ENCODE peak calls at places on chromosomes 13 and 19, in seven cellular contexts. M, K, D, Z, J, H and L are unnamed samples.

GRCh38 chr13:94362411-94362909 is 117.0 kb downstream of the DCT start:
- DNase-seq in H (peak; percentile 58), Z (peak; percentile 50), J (peak; percentile 28), D (peak; percentile 52), M (peak; percentile 53), K (peak; percentile 62), L (peak; percentile 57)

GRCh38 chr13:20414475-20415287 is 111.0 kb downstream of the CRYL1 start:
- DNase-seq in Z (no peak), J (no peak), K (peak; percentile 47), D (no peak), H (no peak), M (no peak), L (no peak)

GRCh38 chr19:4108767-4109625 is 14.9 kb downstream of the MAP2K2 start:
- DNase-seq in M (no peak), Z (no peak), H (no peak), D (no peak), J (no peak), K (no peak), L (no peak)

GRCh38 chr13:73870970-73871935 is 263.0 kb downstream of the KLF12 start:
- DNase-seq in Z (peak; percentile 30), H (peak; percentile 53), K (no peak), J (no peak), M (no peak), D (no peak), L (no peak)

GRCh38 chr19:51726049-51726448 is 2.3 kb upstream of the HAS1 start:
- DNase-seq in H (no peak), J (peak; percentile 18), K (peak; percentile 64), Z (peak; percentile 34), M (peak; percentile 76), D (no peak), L (no peak)

GRCh38 chr13:111166882-111167281 is 51.8 kb downstream of the ARHGEF7 start:
- DNase-seq in H (no peak), J (no peak), Z (no peak), K (no peak), M (no peak), D (no peak), L (no peak)

GRCh38 chr19:19749332-19750130 is 16.6 kb upstream of the ZNF14 start:
- DNase-seq in H (no peak), M (no peak), J (no peak), K (no peak), Z (no peak), D (no peak), L (no peak)

GRCh38 chr13:48859168-48860105 is 116.3 kb upstream of the FNDC3A start:
- DNase-seq in H (no peak), Z (no peak), M (no peak), D (no peak), K (no peak), J (no peak), L (no peak)

GRCh38 chr19:35622750-35623149 is 6.1 kb upstream of the RBM42 start:
- DNase-seq in K (no peak), Z (no peak), H (no peak), D (no peak), M (no peak), J (no peak), L (no peak)

GRCh38 chr13:100883453-100883852 is 208.9 kb upstream of the TMTC4 start:
- DNase-seq in M (no peak), K (no peak), Z (no peak), H (no peak), D (no peak), J (no peak), L (no peak)

GRCh38 chr19:50206191-50206590 is 2.8 kb downstream of the MYH14 start:
- DNase-seq in D (no peak), H (no peak), M (no peak), J (no peak), K (no peak), Z (no peak), L (no peak)

GRCh38 chr19:50204081-50204428 is 633 bp downstream of the MYH14 start:
- DNase-seq in M (no peak), J (no peak), K (no peak), D (no peak), H (no peak), Z (no peak), L (no peak)

GRCh38 chr19:50203281-50204080 is at the start of gene MYH14:
- DNase-seq in D (peak; percentile 99), M (peak; percentile 63), K (peak; percentile 97), H (peak; percentile 87), Z (peak; percentile 24), J (peak; percentile 95), L (peak; percentile 30)

GRCh38 chr19:50205681-50206138 is 2.3 kb downstream of the MYH14 start:
- DNase-seq in D (no peak), H (no peak), J (peak; percentile 71), M (peak; percentile 19), Z (no peak), K (peak; percentile 34), L (no peak)

GRCh38 chr19:50204811-50205675 is 1.6 kb downstream of the MYH14 start:
- DNase-seq in D (no peak), M (peak; percentile 31), H (peak; percentile 47), Z (no peak), J (peak; percentile 78), K (peak; percentile 83), L (no peak)
- H3K4me3 ChIP-seq in D (no peak overlapping the region), M (peak overlapping the region; percentile 15), H (peak overlapping the region; percentile 80), Z (no peak overlapping the region), J (no peak overlapping the region), K (peak overlapping the region; percentile 34), L (no peak overlapping the region)

DNA sequence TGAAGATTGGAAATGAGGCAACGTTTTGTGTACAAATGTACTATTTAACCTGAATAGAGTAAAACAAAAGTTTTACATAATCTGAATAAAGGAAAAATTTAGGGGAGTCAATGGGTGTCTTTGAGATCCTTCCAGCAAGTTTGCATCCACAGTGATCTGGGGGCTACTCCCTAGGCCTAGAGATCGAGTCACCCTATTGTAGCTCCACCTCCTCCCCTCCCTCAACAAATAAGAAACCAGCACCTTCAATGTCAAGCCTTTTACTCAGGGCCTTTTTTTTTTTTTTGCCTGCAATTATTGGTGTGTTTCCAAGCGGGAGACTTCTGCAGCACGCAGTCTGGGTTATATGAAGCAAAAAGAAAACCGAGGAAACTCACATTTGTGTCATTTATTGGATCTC is 16.3 kb upstream of the RAP2A start:
- DNase-seq in K (no peak), M (no peak), H (no peak), D (no peak), Z (no peak), J (no peak), L (no peak)
- TF ChIP-seq POLR2A in K (no peak), M (no peak), H (no peak), D (no peak), Z (no peak), J (no peak), L (no peak)

GRCh38 chr19:33522371-33522662 is 726 bp upstream of the PEPD start:
- DNase-seq in H (no peak), K (no peak), M (no peak), J (no peak), D (no peak), Z (no peak), L (no peak)
- H3K4me3 ChIP-seq in H (peak overlapping the region; percentile 91), K (peak overlapping the region; percentile 75), M (no peak overlapping the region), J (peak overlapping the region; percentile 97), D (peak overlapping the region; percentile 91), Z (peak overlapping the region; percentile 64), L (peak overlapping the region; percentile 46)

DNA sequence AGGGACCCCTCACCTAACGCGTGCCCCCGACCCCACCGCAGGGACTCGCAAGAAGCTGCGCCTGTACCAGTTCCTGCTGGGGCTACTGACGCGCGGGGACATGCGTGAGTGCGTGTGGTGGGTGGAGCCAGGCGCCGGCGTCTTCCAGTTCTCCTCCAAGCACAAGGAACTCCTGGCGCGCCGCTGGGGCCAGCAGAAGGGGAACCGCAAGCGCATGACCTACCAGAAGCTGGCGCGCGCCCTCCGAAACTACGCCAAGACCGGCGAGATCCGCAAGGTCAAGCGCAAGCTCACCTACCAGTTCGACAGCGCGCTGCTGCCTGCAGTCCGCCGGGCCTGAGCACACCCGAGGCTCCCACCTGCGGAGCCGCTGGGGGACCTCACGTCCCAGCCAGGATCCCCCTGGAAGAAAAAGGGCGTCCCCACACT is 4.7 kb upstream of the MYBPC2 start:
- DNase-seq in J (peak; percentile 88), D (no peak), H (peak; percentile 82), M (peak; percentile 84), Z (peak; percentile 90), K (peak; percentile 74), L (peak; percentile 67)
- TF ChIP-seq POLR2A in J (no peak), D (no peak), H (no peak), M (no peak), Z (no peak), K (peak; percentile 67), L (peak; percentile 32)